ENCODE peak calls at places on chromosomes 13 and 19, in nine cellular contexts. A is tibial artery, U is SK-N-MC, Q is lung, K is breast epithelium, M is upper lobe of left lung, C is Karpas-422, H is HCT116, N is heart left ventricle. O is an unnamed sample.

GRCh38 chr19:459724-460511 is 915 bp downstream of the SHC2 start:
- DNase-seq in A (peak; percentile 70), U (no peak), Q (peak; percentile 45), K (peak; percentile 73), M (peak; percentile 45), C (no peak), H (no peak), N (peak; percentile 75), O (peak; percentile 62)

GRCh38 chr13:90717451-90717936 is 630.0 kb upstream of the MIR17HG start:
- DNase-seq in A (no peak), U (no peak), Q (no peak), K (no peak), M (no peak), C (no peak), H (peak; percentile 22), N (no peak), O (no peak)

GRCh38 chr13:79237981-79238380 is 168.1 kb downstream of the RBM26 start:
- DNase-seq in A (no peak), U (no peak), Q (no peak), K (no peak), M (no peak), C (no peak), H (no peak), N (no peak), O (no peak)

GRCh38 chr19:35689836-35690235 is 14.5 kb upstream of the ZBTB32 start:
- DNase-seq in A (no peak), U (no peak), Q (no peak), K (no peak), M (no peak), C (no peak), H (no peak), N (no peak), O (no peak)

GRCh38 chr13:106567421-106568224 is at the start of gene ARGLU1:
- DNase-seq in A (peak; percentile 96), U (peak; percentile 30), Q (peak; percentile 95), K (peak; percentile 94), M (peak; percentile 92), C (peak; percentile 98), H (no peak), N (peak; percentile 95), O (peak; percentile 92)

GRCh38 chr19:39405261-39405912 is 1.3 kb upstream of the ZFP36 start:
- DNase-seq in A (no peak), U (no peak), Q (peak; percentile 27), K (no peak), M (no peak), C (no peak), H (no peak), N (no peak), O (peak; percentile 59)

GRCh38 chr13:106103779-106104178 is 431.7 kb downstream of the EFNB2 start:
- DNase-seq in A (no peak), U (no peak), Q (no peak), K (no peak), M (no peak), C (no peak), H (peak; percentile 34), N (no peak), O (no peak)

GRCh38 chr13:32255744-32256120 is 59.4 kb downstream of the ZAR1L start:
- DNase-seq in A (no peak), U (no peak), Q (no peak), K (no peak), M (no peak), C (no peak), H (no peak), N (no peak), O (no peak)

GRCh38 chr19:47363758-47364529 is 14.8 kb downstream of the DHX34 start:
- DNase-seq in A (no peak), U (no peak), Q (no peak), K (no peak), M (no peak), C (no peak), H (no peak), N (no peak), O (no peak)

DNA sequence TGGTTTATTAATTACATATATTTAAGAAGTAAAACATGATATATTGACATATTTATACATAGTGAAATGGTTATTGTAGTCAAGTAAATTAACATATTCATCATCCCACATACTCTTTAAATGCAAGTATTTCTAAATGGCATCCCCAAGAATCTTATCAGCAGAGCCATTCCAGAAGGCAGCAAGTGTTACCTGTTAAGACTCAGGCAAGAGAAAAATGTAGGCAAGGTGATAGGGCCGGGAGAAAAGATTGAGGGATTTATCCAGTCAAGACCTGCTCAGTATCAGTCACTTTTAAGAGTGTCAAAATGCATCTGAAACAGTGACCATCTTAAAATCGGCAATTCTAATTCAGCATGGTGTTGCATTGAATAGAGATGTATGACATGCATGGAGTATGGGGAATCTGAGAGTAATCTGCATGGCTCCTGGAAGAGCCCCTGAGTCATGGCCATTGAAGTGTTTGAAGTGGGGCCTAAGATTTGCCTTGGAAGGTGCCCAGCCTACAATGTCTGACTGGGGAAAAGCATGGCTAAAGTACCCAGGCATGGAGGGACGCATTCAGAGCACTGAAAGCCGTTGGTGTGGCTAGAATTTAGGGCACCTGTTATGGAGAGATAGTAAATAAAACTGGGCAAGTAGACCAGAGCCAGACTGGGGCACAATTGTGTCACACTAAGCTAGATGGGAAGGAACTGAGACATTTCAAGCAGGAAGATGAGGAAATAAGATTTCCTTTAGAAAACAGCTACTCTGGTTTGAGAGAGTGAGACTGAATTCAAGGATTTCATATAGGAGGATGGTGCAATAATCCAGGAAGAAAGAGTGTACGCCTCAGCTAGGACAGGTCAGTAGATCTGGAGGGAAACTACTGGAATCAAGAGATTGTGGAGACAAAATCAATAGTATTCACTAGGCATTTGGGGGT is 25.0 kb upstream of the C1QTNF9B start:
- DNase-seq in A (no peak), U (no peak), Q (peak; percentile 54), K (no peak), M (peak; percentile 55), C (no peak), H (no peak), N (no peak), O (no peak)
- H3K27ac ChIP-seq in A (no peak overlapping the region), U (no peak overlapping the region), Q (peak overlapping the region; percentile 71), K (no peak overlapping the region), M (peak overlapping the region; percentile 42), C (no peak overlapping the region), H (no peak overlapping the region), N (no peak overlapping the region), O (no peak overlapping the region)

DNA sequence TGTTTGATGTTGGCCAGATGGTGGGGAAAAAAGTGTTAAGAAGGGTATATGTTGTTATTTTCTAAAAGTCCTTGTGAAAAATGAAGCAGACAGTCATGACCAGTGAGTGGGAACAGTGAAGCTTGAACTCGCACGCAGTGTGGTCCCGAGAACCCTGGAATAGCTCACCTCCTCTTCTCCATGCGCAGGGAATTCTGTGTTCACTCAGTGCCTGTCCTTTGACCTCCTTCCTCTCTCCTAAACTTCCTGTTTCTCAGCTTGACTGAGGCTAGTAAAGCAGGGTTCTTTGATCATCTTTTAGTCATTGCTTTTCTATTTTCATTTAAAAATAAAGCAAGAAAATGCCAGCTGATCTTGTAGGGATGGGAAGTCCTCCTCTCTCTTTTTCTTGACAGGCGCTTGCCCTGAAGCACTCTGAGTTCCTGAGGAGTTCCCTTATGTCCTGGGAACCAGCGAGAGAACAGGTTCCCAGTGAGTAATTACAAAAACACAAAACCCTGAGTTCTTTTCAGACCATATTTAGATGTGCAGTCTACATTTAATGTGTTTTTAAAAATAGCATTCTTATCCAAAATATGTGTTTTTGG is 62.8 kb downstream of the ARHGEF7 start:
- DNase-seq in A (no peak), U (no peak), Q (no peak), K (no peak), M (no peak), C (no peak), H (no peak), N (no peak), O (no peak)
- H3K27ac ChIP-seq in A (peak overlapping the region; percentile 91), U (no peak overlapping the region), Q (peak overlapping the region; percentile 52), K (peak overlapping the region; percentile 89), M (peak overlapping the region; percentile 72), C (no peak overlapping the region), H (no peak overlapping the region), N (peak overlapping the region; percentile 81), O (peak overlapping the region; percentile 81)

DNA sequence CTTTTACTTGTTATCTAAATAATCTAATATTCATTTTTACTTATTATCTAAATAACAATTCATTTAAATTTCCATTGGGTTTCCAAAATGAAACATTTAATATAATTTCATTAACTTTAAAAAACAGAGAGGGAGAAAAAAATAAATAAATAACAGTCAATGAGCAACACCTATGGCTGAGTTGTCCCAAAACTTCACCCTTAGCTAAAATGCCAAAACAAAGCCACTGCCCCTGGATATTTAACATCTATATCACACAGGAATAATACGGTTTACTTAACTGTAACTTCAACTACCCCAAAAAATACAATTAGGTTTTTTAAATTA is 570 bp downstream of the ELF1 start:
- DNase-seq in A (no peak), U (no peak), Q (no peak), K (no peak), M (no peak), C (no peak), H (no peak), N (no peak), O (no peak)
- H3K27ac ChIP-seq in A (peak overlapping the region; percentile 44), U (no peak overlapping the region), Q (no peak overlapping the region), K (peak overlapping the region; percentile 83), M (peak overlapping the region; percentile 88), C (peak overlapping the region; percentile 95), H (peak overlapping the region; percentile 64), N (peak overlapping the region; percentile 25), O (peak overlapping the region; percentile 68)

GRCh38 chr19:13228561-13228960 is 78.3 kb downstream of the IER2 start:
- DNase-seq in A (no peak), U (no peak), Q (no peak), K (no peak), M (no peak), C (peak; percentile 69), H (no peak), N (no peak), O (no peak)

GRCh38 chr19:13229246-13229645 is 79.0 kb downstream of the IER2 start:
- DNase-seq in A (no peak), U (no peak), Q (no peak), K (no peak), M (no peak), C (no peak), H (no peak), N (no peak), O (no peak)

GRCh38 chr19:13225085-13225484 is 74.9 kb downstream of the IER2 start:
- DNase-seq in A (no peak), U (no peak), Q (no peak), K (no peak), M (no peak), C (no peak), H (no peak), N (no peak), O (no peak)

GRCh38 chr19:13226983-13227382 is 76.8 kb downstream of the IER2 start:
- DNase-seq in A (no peak), U (no peak), Q (no peak), K (no peak), M (no peak), C (no peak), H (no peak), N (no peak), O (no peak)

DNA sequence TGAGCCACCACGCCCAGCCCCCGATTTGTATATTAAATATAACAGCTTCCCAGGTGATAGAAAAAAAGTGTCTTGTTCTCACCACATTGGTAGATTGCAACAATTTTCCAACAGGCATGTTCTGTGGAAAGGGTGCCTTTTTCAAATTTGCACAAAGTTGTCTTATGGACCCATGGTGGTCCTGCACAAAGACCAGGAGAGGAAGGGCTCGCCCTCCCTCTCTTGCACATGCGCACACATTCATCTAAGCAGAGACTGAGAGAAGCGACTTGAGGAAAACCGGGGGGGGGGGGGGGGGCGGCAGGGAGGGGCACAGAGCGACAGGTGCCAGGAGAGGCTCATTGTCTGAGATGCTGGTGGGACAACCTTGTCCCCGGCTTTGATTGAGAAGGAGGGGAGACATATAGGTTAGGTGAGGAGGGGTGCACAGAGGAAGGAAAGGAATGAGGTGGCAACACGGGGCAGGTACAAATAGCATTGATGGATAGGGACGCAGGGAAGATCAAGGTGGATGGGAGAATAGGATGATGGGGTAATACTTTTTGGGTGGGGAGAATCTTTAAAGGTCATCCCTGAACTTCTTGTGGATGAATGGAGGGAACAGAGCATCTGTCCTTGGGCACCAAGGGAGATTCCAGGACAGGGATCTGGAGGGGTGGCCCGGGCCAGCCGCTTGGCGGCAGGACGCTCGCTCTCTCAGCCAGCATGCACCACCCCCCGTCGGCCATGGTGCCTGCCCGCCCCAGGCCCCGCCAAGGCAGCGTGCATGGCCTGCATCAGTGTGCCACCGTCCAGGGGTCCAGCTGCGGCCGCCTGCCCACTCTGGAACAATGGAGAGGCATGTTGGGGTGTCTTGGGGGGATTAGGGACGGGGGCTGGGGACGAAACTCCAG is 76.0 kb downstream of the IER2 start:
- DNase-seq in A (no peak), U (no peak), Q (no peak), K (no peak), M (no peak), C (no peak), H (no peak), N (no peak), O (no peak)
- H3K27ac ChIP-seq in A (no peak overlapping the region), U (no peak overlapping the region), Q (no peak overlapping the region), K (no peak overlapping the region), M (no peak overlapping the region), C (no peak overlapping the region), H (no peak overlapping the region), N (no peak overlapping the region), O (no peak overlapping the region)

O was measured in right atrium auricular region.